ENCODE peak calls at places on chromosomes 7 and 10, in nine cellular contexts. S is GM23248, F is tibial artery, D is psoas muscle, P is H7, C is colonic mucosa, K is SJSA1, B is ovary, V is IMR-90. A is an unnamed sample. For H3K27me3 and H3K36me3, the result is how much of the 10 kb centered on the place peaks cover.

GRCh38 chr7:130359276-130359857 is 14.8 kb downstream of the CPA5 start:
- DNase-seq in S (no peak), F (no peak), D (no peak), P (no peak), C (no peak), K (no peak), B (no peak), V (no peak), A (no peak)

GRCh38 chr7:152177696-152178404 is 152.4 kb downstream of the GALNT11 start:
- DNase-seq in S (peak), F (no peak), D (no peak), P (no peak), C (no peak), K (no peak), B (no peak), V (peak), A (no peak)

GRCh38 chr10:8133146-8133545 is 78.7 kb downstream of the GATA3 start:
- DNase-seq in S (no peak), F (no peak), D (no peak), P (no peak), C (no peak), K (no peak), B (no peak), V (no peak), A (no peak)

GRCh38 chr7:2105917-2106316 is 126.8 kb downstream of the MAD1L1 start:
- DNase-seq in S (no peak), F (no peak), D (no peak), P (peak), C (no peak), K (no peak), B (no peak), V (no peak), A (no peak)

GRCh38 chr7:26078437-26079362 is 73.3 kb upstream of the NFE2L3 start:
- DNase-seq in S (peak), F (peak), D (peak), P (peak), C (peak), K (peak), B (peak), V (no peak), A (peak)

GRCh38 chr10:4519691-4520402 is 306.2 kb upstream of the AKR1E2 start:
- DNase-seq in S (peak), F (no peak), D (no peak), P (no peak), C (no peak), K (no peak), B (no peak), V (peak), A (no peak)

GRCh38 chr10:121700416-121700815 is 102.2 kb upstream of the FGFR2 start:
- DNase-seq in S (no peak), F (no peak), D (no peak), P (no peak), C (no peak), K (no peak), B (no peak), V (no peak), A (no peak)

GRCh38 chr10:102646610-102647432 is 2.5 kb downstream of the TRIM8 start:
- DNase-seq in S (peak), F (peak), D (peak), P (peak), C (peak), K (no peak), B (peak), V (peak), A (no peak)

GRCh38 chr7:87092568-87093091 is 33.2 kb upstream of the ELAPOR2 start:
- DNase-seq in S (no peak), F (no peak), D (no peak), P (no peak), C (no peak), K (no peak), B (no peak), V (no peak), A (no peak)

GRCh38 chr7:20559883-20560282 is 55.6 kb upstream of the ABCB5 start:
- DNase-seq in S (no peak), F (no peak), D (no peak), P (no peak), C (no peak), K (no peak), B (no peak), V (no peak), A (no peak)

GRCh38 chr7:166370-167060 is 25.9 kb upstream of the FAM20C start:
- DNase-seq in S (no peak), F (no peak), D (no peak), P (no peak), C (peak), K (no peak), B (no peak), V (no peak), A (no peak)

GRCh38 chr10:132562916-132563456 is 25.4 kb downstream of the INPP5A start:
- DNase-seq in S (no peak), F (no peak), D (no peak), P (no peak), C (no peak), K (no peak), B (peak), V (no peak), A (no peak)

GRCh38 chr10:24645784-24646183 is 77.9 kb downstream of the ARHGAP21 start:
- DNase-seq in S (peak), F (no peak), D (no peak), P (no peak), C (no peak), K (no peak), B (no peak), V (peak), A (no peak)

GRCh38 chr10:114967071-114967470 is 29.1 kb downstream of the TRUB1 start:
- DNase-seq in S (no peak), F (no peak), D (no peak), P (no peak), C (no peak), K (no peak), B (no peak), V (peak), A (no peak)

GRCh38 chr10:94420998-94421397 is 18.7 kb downstream of the TBC1D12 start:
- DNase-seq in S (no peak), F (no peak), D (no peak), P (no peak), C (no peak), K (no peak), B (no peak), V (no peak), A (no peak)

GRCh38 chr10:78390817-78391216 is 357.2 kb downstream of the RPS24 start:
- DNase-seq in S (no peak), F (no peak), D (no peak), P (no peak), C (no peak), K (no peak), B (no peak), V (no peak), A (no peak)

GRCh38 chr10:45373003-45373782 is 823 bp upstream of the ALOX5 start:
- DNase-seq in S (no peak), F (no peak), D (peak), P (peak), C (no peak), K (no peak), B (no peak), V (no peak), A (no peak)

GRCh38 chr10:129934196-129934925 is 29.7 kb downstream of the EBF3 start:
- DNase-seq in S (no peak), F (peak), D (no peak), P (no peak), C (no peak), K (no peak), B (no peak), V (no peak), A (no peak)

GRCh38 chr7:36606442-36607205 is 117.7 kb downstream of the AOAH start:
- DNase-seq in S (no peak), F (no peak), D (no peak), P (no peak), C (no peak), K (peak), B (no peak), V (no peak), A (no peak)

GRCh38 chr7:109462171-109462570 is 892.5 kb downstream of the DNAJB9 start:
- DNase-seq in S (no peak), F (no peak), D (no peak), P (no peak), C (no peak), K (no peak), B (no peak), V (no peak), A (no peak)
- H3K4me3 ChIP-seq in S (no peak), F (no peak), D (no peak), P (no peak), C (no peak), K (no peak), B (no peak), V (no peak), A (no peak)

DNA sequence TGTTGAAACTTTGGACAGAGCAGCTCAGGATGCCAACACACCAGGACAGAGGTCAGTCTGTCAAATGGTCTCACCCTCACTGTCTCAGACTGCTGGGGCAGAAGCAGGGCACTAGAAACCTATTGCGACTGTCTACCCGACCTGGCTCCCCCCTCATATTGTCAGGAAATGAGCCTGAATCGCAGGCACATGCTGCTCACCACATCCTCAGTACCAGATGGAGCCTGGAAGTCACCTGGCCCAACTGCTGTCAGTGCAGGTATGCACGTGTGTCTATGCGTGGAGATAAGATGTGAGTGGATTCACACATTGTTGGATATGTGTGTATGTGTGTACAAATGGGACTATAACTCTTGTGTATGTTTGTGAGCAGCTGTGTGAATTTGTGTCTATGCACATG is 3.2 kb upstream of the CDHR1 start:
- DNase-seq in S (no peak), F (no peak), D (no peak), P (no peak), C (no peak), K (no peak), B (no peak), V (no peak), A (no peak)
- H3K27me3 ChIP-seq in S (under half), F (under half), D (under half), P (under half), C (under half), K (under half), B (under half), V (under half), A (under half)

DNA sequence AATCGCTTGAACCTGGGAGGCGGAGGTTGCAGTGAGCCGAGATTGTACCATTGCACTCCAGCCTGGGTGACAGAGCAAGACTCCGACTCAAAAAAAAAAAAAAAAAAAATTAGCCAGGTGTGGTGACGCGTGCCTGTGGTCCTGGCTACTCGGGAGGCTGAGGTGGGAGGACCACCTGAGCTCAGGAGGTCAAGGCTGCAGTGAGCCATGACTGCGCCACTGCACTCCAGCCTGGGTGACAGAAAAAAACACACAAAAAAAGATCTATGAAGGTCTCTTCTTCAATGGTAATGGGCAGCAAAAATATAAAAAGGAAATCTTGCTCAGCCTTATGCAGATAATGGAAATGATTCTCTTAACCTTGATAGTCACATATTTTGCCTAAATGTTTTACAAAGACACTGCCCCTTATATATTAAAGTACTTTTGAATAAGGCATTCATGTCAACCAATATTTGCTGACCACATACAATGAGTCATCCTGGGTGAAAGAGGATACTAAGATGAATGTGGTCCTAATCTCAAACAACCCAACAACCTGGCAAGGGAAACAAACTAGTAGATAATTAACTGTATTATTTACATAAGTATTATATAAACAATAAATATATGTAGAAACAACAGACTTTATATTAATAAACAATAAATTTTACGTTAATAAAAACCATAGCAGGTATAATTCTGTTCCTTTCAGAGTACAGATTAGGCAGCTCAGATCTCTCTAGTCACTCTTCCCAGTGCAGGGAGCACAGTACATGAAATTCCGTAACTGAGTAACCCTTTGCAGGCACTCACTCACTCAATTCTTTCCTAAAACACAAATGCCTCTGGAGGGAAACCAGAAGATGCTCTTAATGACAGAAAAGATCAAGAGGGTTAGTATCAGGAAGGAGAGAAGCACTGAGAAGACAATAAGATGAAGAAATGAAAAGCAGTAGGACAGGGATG is 8.1 kb downstream of the TOMM7 start:
- DNase-seq in S (peak), F (no peak), D (no peak), P (no peak), C (no peak), K (no peak), B (no peak), V (peak), A (no peak)
- H3K36me3 ChIP-seq in S (under half), F (half or more), D (under half), P (under half), C (under half), K (half or more), B (under half), V (under half), A (half or more)

GRCh38 chr7:47328392-47329319 is 253.3 kb downstream of the TNS3 start:
- DNase-seq in S (no peak), F (no peak), D (no peak), P (no peak), C (no peak), K (no peak), B (no peak), V (no peak), A (no peak)

GRCh38 chr7:47327306-47327697 is 254.6 kb downstream of the TNS3 start:
- DNase-seq in S (peak), F (no peak), D (no peak), P (peak), C (no peak), K (no peak), B (no peak), V (peak), A (no peak)

GRCh38 chr7:47326808-47327207 is 255.1 kb downstream of the TNS3 start:
- DNase-seq in S (peak), F (no peak), D (peak), P (peak), C (peak), K (no peak), B (peak), V (peak), A (peak)

GRCh38 chr7:47329320-47329926 is 252.5 kb downstream of the TNS3 start:
- DNase-seq in S (no peak), F (no peak), D (no peak), P (no peak), C (no peak), K (no peak), B (no peak), V (peak), A (no peak)

GRCh38 chr7:47327698-47328391 is 254.1 kb downstream of the TNS3 start:
- DNase-seq in S (peak), F (peak), D (peak), P (peak), C (peak), K (peak), B (peak), V (peak), A (peak)
- H3K4me3 ChIP-seq in S (peak), F (peak), D (peak), P (peak), C (no peak), K (peak), B (peak), V (peak), A (peak)

DNA sequence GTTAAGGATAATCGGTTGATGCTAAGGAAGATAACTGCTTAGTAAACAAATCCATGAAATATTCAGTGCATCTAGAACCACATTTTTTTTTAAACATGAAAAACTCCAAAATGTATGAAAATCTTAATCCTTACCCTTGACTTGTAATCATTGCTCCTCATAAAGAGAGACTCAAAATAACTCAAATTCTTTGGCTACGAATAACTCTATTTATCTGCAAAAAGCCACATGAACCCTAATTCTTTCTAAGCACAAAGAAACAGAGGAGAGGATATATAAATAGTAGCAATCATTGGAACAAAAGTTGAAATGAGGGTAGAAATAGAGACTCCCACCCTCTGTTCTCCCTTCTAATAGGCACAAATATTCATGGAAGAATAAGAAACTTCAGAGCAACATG is 40.2 kb downstream of the ANK3 start:
- DNase-seq in S (peak), F (no peak), D (no peak), P (no peak), C (no peak), K (no peak), B (no peak), V (no peak), A (no peak)
- H3K27me3 ChIP-seq in S (under half), F (under half), D (under half), P (under half), C (under half), K (under half), B (under half), V (under half), A (under half)

DNA sequence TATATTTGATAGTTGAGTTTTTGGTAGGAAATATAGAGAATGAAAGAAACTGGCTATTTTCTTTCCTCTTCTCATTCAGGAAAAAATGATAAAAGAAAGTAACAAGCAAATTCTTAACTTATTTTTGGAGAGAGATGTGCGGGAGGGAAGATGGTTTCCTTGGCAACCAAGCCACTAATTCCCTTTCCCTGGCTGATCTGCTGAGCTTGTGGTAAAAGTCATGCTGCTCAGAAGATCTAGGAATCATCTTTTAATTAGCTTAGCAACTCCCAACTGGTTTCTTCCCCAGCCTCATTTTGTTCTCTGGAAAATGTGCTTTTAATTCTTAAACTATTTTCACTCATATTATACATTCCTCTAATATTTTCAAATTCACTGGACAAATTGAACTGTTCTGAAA is 11.8 kb downstream of the UROS start:
- DNase-seq in S (peak), F (no peak), D (no peak), P (no peak), C (no peak), K (no peak), B (no peak), V (no peak), A (no peak)
- H3K36me3 ChIP-seq in S (under half), F (half or more), D (under half), P (under half), C (under half), K (under half), B (under half), V (under half), A (under half)

GRCh38 chr10:97428572-97428981 is 2.6 kb downstream of the PGAM1 start:
- DNase-seq in S (peak), F (no peak), D (no peak), P (peak), C (no peak), K (no peak), B (no peak), V (no peak), A (no peak)
- H3K4me3 ChIP-seq in S (peak), F (no peak), D (peak), P (no peak), C (peak), K (no peak), B (no peak), V (peak), A (peak)

A was measured in MG63.